ENCODE peak calls at places on chromosomes 7 and 10, in seven cellular contexts. T is colonic mucosa, J is fibroblast of lung, A is SK-N-SH, L is spleen, S is left lung, G is tibial artery. X is an unnamed sample.

GRCh38 chr7:131249003-131249402 is 78.7 kb upstream of the MKLN1 start:
- DNase-seq in T (peak; percentile 30), J (peak; percentile 98), A (no peak), L (no peak), S (no peak), G (peak; percentile 83), X (no peak)

GRCh38 chr10:95561200-95562177 is at the start of gene SORBS1:
- DNase-seq in T (peak; percentile 96), J (peak; percentile 89), A (peak; percentile 99), L (peak; percentile 98), S (peak; percentile 98), G (peak; percentile 97), X (peak; percentile 84)

GRCh38 chr7:132757778-132758177 is 181.5 kb upstream of the PLXNA4 start:
- DNase-seq in T (no peak), J (peak; percentile 38), A (no peak), L (no peak), S (no peak), G (no peak), X (no peak)

GRCh38 chr10:3805791-3806381 is 20.9 kb upstream of the KLF6 start:
- DNase-seq in T (no peak), J (peak; percentile 75), A (no peak), L (peak; percentile 84), S (no peak), G (peak; percentile 80), X (peak; percentile 38)

GRCh38 chr7:155950898-155951553 is 138.8 kb upstream of the SHH start:
- DNase-seq in T (no peak), J (no peak), A (no peak), L (no peak), S (no peak), G (no peak), X (no peak)

GRCh38 chr7:32890553-32891045 is 961 bp downstream of the KBTBD2 start:
- DNase-seq in T (peak; percentile 66), J (peak; percentile 87), A (peak; percentile 47), L (no peak), S (no peak), G (peak; percentile 35), X (peak; percentile 18)

GRCh38 chr10:59895629-59896116 is 10.7 kb downstream of the CCDC6 start:
- DNase-seq in T (peak; percentile 73), J (no peak), A (peak; percentile 20), L (no peak), S (no peak), G (no peak), X (no peak)

GRCh38 chr10:110327262-110327914 is 22.7 kb upstream of the SMNDC1 start:
- DNase-seq in T (no peak), J (no peak), A (no peak), L (no peak), S (no peak), G (no peak), X (no peak)

GRCh38 chr10:3806603-3807002 is 21.6 kb upstream of the KLF6 start:
- DNase-seq in T (peak; percentile 83), J (peak; percentile 75), A (no peak), L (no peak), S (no peak), G (no peak), X (no peak)

GRCh38 chr7:101814996-101815825 is 2.2 kb upstream of the CUX1 start:
- DNase-seq in T (peak; percentile 68), J (peak; percentile 25), A (peak; percentile 97), L (peak; percentile 92), S (peak; percentile 91), G (no peak), X (peak; percentile 43)

GRCh38 chr10:117960345-117960744 is 86.4 kb downstream of the RAB11FIP2 start:
- DNase-seq in T (no peak), J (no peak), A (no peak), L (no peak), S (no peak), G (no peak), X (no peak)

GRCh38 chr7:135710417-135711138 is 17.4 kb downstream of the SLC13A4 start:
- DNase-seq in T (no peak), J (no peak), A (peak; percentile 83), L (no peak), S (no peak), G (no peak), X (no peak)

GRCh38 chr10:125882596-125882995 is 1.5 kb upstream of the DHX32 start:
- DNase-seq in T (no peak), J (no peak), A (no peak), L (no peak), S (no peak), G (no peak), X (no peak)

GRCh38 chr10:58335306-58336005 is 650 bp downstream of the UBE2D1 start:
- DNase-seq in T (peak; percentile 39), J (no peak), A (no peak), L (no peak), S (peak; percentile 88), G (peak; percentile 25), X (no peak)

GRCh38 chr7:108385834-108386422 is 70.3 kb downstream of the NRCAM start:
- DNase-seq in T (no peak), J (no peak), A (no peak), L (no peak), S (no peak), G (no peak), X (no peak)

GRCh38 chr10:3759397-3759796 is 25.6 kb downstream of the KLF6 start:
- DNase-seq in T (no peak), J (no peak), A (no peak), L (no peak), S (no peak), G (no peak), X (no peak)

GRCh38 chr7:123624527-123625183 is 23.0 kb downstream of the ASB15 start:
- DNase-seq in T (peak; percentile 39), J (no peak), A (peak; percentile 35), L (peak; percentile 83), S (peak; percentile 31), G (no peak), X (peak; percentile 37)

GRCh38 chr10:110446954-110447608 is 50.6 kb upstream of the DUSP5 start:
- DNase-seq in T (no peak), J (peak; percentile 89), A (no peak), L (peak; percentile 63), S (no peak), G (peak; percentile 30), X (no peak)

GRCh38 chr10:97865488-97865887 is 15.8 kb downstream of the GOLGA7B start:
- DNase-seq in T (no peak), J (no peak), A (peak; percentile 59), L (peak; percentile 61), S (no peak), G (no peak), X (no peak)

GRCh38 chr7:116386674-116387073 is 112.9 kb upstream of the CAV2 start:
- DNase-seq in T (no peak), J (no peak), A (no peak), L (no peak), S (no peak), G (no peak), X (no peak)

GRCh38 chr10:860519-860918 is 71.0 kb downstream of the LARP4B start:
- DNase-seq in T (no peak), J (no peak), A (no peak), L (no peak), S (no peak), G (no peak), X (no peak)

GRCh38 chr10:120392245-120392644 is 64.8 kb upstream of the PLPP4 start:
- DNase-seq in T (no peak), J (no peak), A (no peak), L (no peak), S (no peak), G (no peak), X (no peak)

GRCh38 chr10:10092581-10092980 is 925.1 kb upstream of the CELF2 start:
- DNase-seq in T (no peak), J (peak; percentile 86), A (no peak), L (peak; percentile 56), S (peak; percentile 49), G (no peak), X (no peak)

DNA sequence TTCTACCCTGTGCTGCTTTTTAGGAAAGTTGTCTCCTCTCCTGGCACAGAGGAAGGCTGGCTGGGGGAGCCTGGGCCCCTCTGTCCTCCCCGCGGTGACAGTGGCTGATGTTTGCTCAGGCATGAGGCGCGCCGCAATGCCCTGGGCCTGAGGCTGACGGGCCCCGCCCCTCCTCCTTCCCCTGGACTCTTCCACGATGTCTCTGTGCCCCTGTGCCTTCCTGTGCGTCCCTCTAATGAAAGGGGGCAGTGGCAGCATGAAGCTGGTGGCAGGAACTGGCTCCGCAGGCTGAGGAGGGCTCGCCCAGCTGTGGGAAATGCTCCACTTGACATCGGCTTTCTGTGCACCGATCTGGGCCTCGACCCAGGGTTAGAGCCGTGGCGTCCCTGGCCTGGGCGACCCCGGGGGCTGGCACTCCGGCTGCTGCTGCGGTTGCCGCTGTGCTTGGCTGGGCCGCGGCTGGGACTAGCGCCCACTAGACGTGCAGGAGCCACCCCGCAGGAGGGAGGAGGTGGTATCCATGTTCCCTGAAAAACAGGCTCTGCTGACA is 67.9 kb downstream of the ZNF680 start:
- DNase-seq in T (no peak), J (no peak), A (peak; percentile 73), L (peak; percentile 67), S (peak; percentile 71), G (no peak), X (no peak)
- H3K9me3 ChIP-seq in T (no peaks in the 10 kb centered on the region), J (no peaks in the 10 kb centered on the region), A (no peaks in the 10 kb centered on the region), L (no peaks in the 10 kb centered on the region), S (peaks cover 61% of the 10 kb centered on the region), G (peaks cover 7% of the 10 kb centered on the region), X (peaks cover 54% of the 10 kb centered on the region)

GRCh38 chr10:111756541-111757061 is 427.0 kb downstream of the GPAM start:
- DNase-seq in T (peak; percentile 21), J (no peak), A (peak; percentile 18), L (no peak), S (no peak), G (peak; percentile 37), X (no peak)
- TF ChIP-seq CTCF in T (no peak), J (no peak), A (no peak), L (no peak), S (no peak), G (peak; percentile 52), X (no peak)

GRCh38 chr10:80409121-80409520 is 770 bp downstream of the PRXL2A start:
- DNase-seq in T (peak; percentile 52), J (no peak), A (peak; percentile 44), L (no peak), S (no peak), G (no peak), X (no peak)
- H3K27ac ChIP-seq in T (peak overlapping the region; percentile 69), J (no peak overlapping the region), A (no peak overlapping the region), L (peak overlapping the region; percentile 63), S (peak overlapping the region; percentile 73), G (peak overlapping the region; percentile 37), X (no peak overlapping the region)

DNA sequence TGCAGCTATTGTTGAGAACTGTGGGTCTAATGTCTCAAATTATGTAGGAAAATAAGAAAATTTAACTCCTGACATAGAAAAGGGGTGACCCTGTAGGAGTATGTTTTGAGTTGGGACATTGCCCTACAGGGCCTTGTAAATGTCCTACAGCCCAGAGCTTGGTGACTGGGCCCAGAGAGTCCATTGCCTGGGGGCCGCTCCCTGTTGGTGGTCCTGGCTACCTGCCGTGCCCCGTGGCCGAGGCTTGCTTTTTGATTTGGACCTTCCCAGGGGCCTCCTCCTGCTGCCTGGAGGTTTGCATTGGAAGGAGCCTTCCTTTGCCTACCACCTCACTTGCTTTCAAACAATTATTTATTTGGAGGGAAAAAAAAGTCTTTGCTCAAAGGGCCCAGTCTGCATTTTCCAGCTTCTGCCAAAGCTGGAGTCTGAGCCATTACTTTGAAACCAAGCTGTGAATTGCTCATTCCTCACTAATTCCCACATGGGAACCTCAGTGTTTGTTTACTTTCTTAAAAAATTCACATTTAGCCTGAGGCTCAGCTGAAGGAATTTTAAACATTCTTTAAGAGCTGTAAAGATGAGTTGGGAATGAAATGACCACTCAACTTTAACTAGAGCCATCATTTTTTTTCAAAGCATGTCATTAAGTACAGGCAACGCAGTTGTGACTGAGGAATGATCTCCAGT is 355.0 kb downstream of the GLRX3 start:
- DNase-seq in T (no peak), J (no peak), A (no peak), L (no peak), S (no peak), G (no peak), X (peak; percentile 15)
- H3K9me3 ChIP-seq in T (no peaks in the 10 kb centered on the region), J (no peaks in the 10 kb centered on the region), A (no peaks in the 10 kb centered on the region), L (no peaks in the 10 kb centered on the region), S (no peaks in the 10 kb centered on the region), G (no peaks in the 10 kb centered on the region), X (no peaks in the 10 kb centered on the region)

GRCh38 chr10:68560201-68560915 is at the start of gene TET1:
- DNase-seq in T (peak; percentile 53), J (peak; percentile 75), A (peak; percentile 91), L (no peak), S (peak; percentile 80), G (peak; percentile 28), X (no peak)
- TF ChIP-seq CTCF in T (no peak), J (no peak), A (no peak), L (no peak), S (no peak), G (no peak), X (no peak)